ENCODE peak calls at places on chromosomes 12 and 14, in eight cellular contexts. J is GM03348, H is dermis blood vessel endothelial cell, T is astrocyte, S is glutamatergic neuron, E is brain microvascular endothelial cell, G is mesendoderm, Q is NCI-H1105 treated with DMSO at 0.1 percent for 48 hours. K is an unnamed sample.

GRCh38 chr12:121799175-121799841 is 4.5 kb upstream of the SETD1B start:
- DNase-seq in T (peak; percentile 86), G (peak; percentile 93), E (peak; percentile 77), Q (peak; percentile 81), S (peak; percentile 71), H (peak; percentile 73), J (peak; percentile 86), K (peak; percentile 65)

GRCh38 chr12:127170271-127171180 is 1096.4 kb upstream of the TMEM132C start:
- DNase-seq in G (no peak), Q (no peak), E (no peak), T (no peak), J (peak; percentile 48), S (no peak), H (no peak), K (no peak)

GRCh38 chr12:22518067-22518719 is 26.1 kb downstream of the C2CD5 start:
- DNase-seq in Q (peak; percentile 95), H (peak; percentile 72), E (peak; percentile 18), S (no peak), T (peak; percentile 53), G (no peak), J (no peak), K (no peak)

GRCh38 chr12:128853321-128854197 is at the start of gene GLT1D1:
- DNase-seq in G (peak; percentile 49), Q (no peak), T (no peak), J (no peak), S (peak; percentile 41), H (no peak), E (no peak), K (no peak)

GRCh38 chr12:92396647-92397258 is 251.1 kb upstream of the BTG1 start:
- DNase-seq in Q (no peak), J (peak; percentile 61), T (peak; percentile 62), G (no peak), H (no peak), S (no peak), E (peak; percentile 63), K (peak; percentile 35)

GRCh38 chr12:120628919-120629318 is 11.5 kb upstream of the CABP1 start:
- DNase-seq in J (no peak), H (no peak), E (no peak), G (peak; percentile 64), S (peak; percentile 53), T (no peak), Q (no peak), K (no peak)

GRCh38 chr14:38808734-38809455 is 294.1 kb downstream of the SEC23A start:
- DNase-seq in T (no peak), E (no peak), S (no peak), Q (no peak), G (peak; percentile 53), H (no peak), J (no peak), K (no peak)

GRCh38 chr12:61646639-61647038 is 613.6 kb upstream of the USP15 start:
- DNase-seq in G (peak; percentile 36), E (no peak), T (no peak), Q (no peak), H (no peak), S (no peak), J (no peak), K (no peak)

GRCh38 chr12:111995782-111996480 is 17.0 kb downstream of the TMEM116 start:
- DNase-seq in Q (no peak), S (no peak), E (no peak), G (no peak), T (no peak), J (no peak), H (no peak), K (no peak)

GRCh38 chr12:109461049-109461845 is 15.9 kb downstream of the KCTD10 start:
- DNase-seq in E (peak; percentile 36), T (peak; percentile 57), Q (no peak), S (no peak), G (peak; percentile 51), J (peak; percentile 55), H (peak; percentile 66), K (peak; percentile 65)

GRCh38 chr14:67409461-67409860 is 2.5 kb downstream of the PLEK2 start:
- DNase-seq in T (no peak), S (no peak), E (no peak), H (no peak), G (no peak), Q (no peak), J (no peak), K (no peak)

GRCh38 chr14:62179367-62180018 is 417.3 kb downstream of the SNAPC1 start:
- DNase-seq in G (peak; percentile 88), T (peak; percentile 83), J (peak; percentile 75), H (peak; percentile 87), E (peak; percentile 81), Q (peak; percentile 76), S (peak; percentile 54), K (no peak)

GRCh38 chr14:43792980-43793379 is 714.1 kb downstream of the FSCB start:
- DNase-seq in E (no peak), Q (no peak), T (no peak), H (no peak), J (no peak), G (no peak), S (no peak), K (no peak)